ENCODE peak calls at places on chromosomes 5 and 9, in five cellular contexts. E is fibroblast of lung, P is A549, V is upper lobe of right lung, C is hepatocyte. Z is an unnamed sample. For H3K4me1, the result is how much of the 10 kb centered on the place peaks cover.

GRCh38 chr9:37706290-37706689 is 47.3 kb upstream of the TRMT10B start:
- DNase-seq in V (no peak), C (no peak), E (peak), P (no peak), Z (no peak)

GRCh38 chr5:76385540-76385939 is 17.5 kb upstream of the IQGAP2 start:
- DNase-seq in P (no peak), C (no peak), V (peak), E (no peak), Z (no peak)

GRCh38 chr5:88130189-88130815 is 138.3 kb downstream of the TMEM161B start:
- DNase-seq in P (no peak), E (no peak), C (no peak), V (no peak), Z (no peak)

GRCh38 chr9:114110180-114110579 is 11.1 kb upstream of the KIF12 start:
- DNase-seq in E (peak), V (no peak), P (peak), C (no peak), Z (no peak)

GRCh38 chr9:121156263-121156731 is 45.4 kb downstream of the RAB14 start:
- DNase-seq in V (no peak), C (no peak), P (no peak), E (peak), Z (no peak)

GRCh38 chr5:24643880-24644279 is 898 bp downstream of the CDH10 start:
- DNase-seq in P (no peak), V (no peak), E (no peak), C (no peak), Z (no peak)

GRCh38 chr5:78182838-78183237 is 111.7 kb downstream of the AP3B1 start:
- DNase-seq in V (no peak), P (no peak), C (peak), E (no peak), Z (no peak)

GRCh38 chr5:113274836-113275414 is 159.9 kb downstream of the TSSK1B start:
- DNase-seq in E (no peak), V (no peak), P (no peak), C (no peak), Z (no peak)

GRCh38 chr5:179734536-179735164 is 2.0 kb downstream of the MAML1 start:
- DNase-seq in E (no peak), V (no peak), P (no peak), C (no peak), Z (no peak)

GRCh38 chr5:13218518-13218917 is 726.0 kb downstream of the DNAH5 start:
- DNase-seq in E (no peak), V (no peak), P (peak), C (peak), Z (no peak)

GRCh38 chr5:109588281-109589035 is 101.3 kb upstream of the MAN2A1 start:
- DNase-seq in C (no peak), E (no peak), P (no peak), V (no peak), Z (no peak)

GRCh38 chr5:177364159-177364962 is 6.6 kb downstream of the RGS14 start:
- DNase-seq in C (no peak), V (no peak), E (no peak), P (no peak), Z (no peak)

GRCh38 chr5:38846379-38846967 is 661 bp downstream of the OSMR start:
- DNase-seq in P (peak), V (no peak), E (peak), C (no peak), Z (no peak)

GRCh38 chr9:135644631-135645218 is 5.4 kb upstream of the GLT6D1 start:
- DNase-seq in C (peak), V (no peak), P (no peak), E (no peak), Z (no peak)

GRCh38 chr9:5510360-5510931 is at the start of gene PDCD1LG2:
- DNase-seq in E (peak), P (no peak), C (no peak), V (no peak), Z (peak)

GRCh38 chr5:137218896-137219295 is 280.2 kb downstream of the SPOCK1 start:
- DNase-seq in C (no peak), V (no peak), P (no peak), E (no peak), Z (no peak)

GRCh38 chr9:138022121-138022741 is 144.6 kb downstream of the CACNA1B start:
- DNase-seq in C (peak), V (peak), E (no peak), P (peak), Z (no peak)

GRCh38 chr5:174736351-174736721 is 12.0 kb downstream of the MSX2 start:
- DNase-seq in V (no peak), E (peak), P (no peak), C (peak), Z (no peak)

GRCh38 chr5:96780626-96781025 is 27.1 kb downstream of the ERAP1 start:
- DNase-seq in P (no peak), E (peak), C (no peak), V (no peak), Z (no peak)

GRCh38 chr5:96775689-96776088 is 32.1 kb downstream of the ERAP1 start:
- DNase-seq in P (no peak), C (no peak), V (no peak), E (no peak), Z (no peak)

GRCh38 chr5:96776606-96777005 is 31.1 kb downstream of the ERAP1 start:
- DNase-seq in P (no peak), E (no peak), V (no peak), C (no peak), Z (no peak)

GRCh38 chr5:96781031-96781733 is 26.6 kb downstream of the ERAP1 start:
- DNase-seq in E (peak), P (peak), V (no peak), C (peak), Z (no peak)

DNA sequence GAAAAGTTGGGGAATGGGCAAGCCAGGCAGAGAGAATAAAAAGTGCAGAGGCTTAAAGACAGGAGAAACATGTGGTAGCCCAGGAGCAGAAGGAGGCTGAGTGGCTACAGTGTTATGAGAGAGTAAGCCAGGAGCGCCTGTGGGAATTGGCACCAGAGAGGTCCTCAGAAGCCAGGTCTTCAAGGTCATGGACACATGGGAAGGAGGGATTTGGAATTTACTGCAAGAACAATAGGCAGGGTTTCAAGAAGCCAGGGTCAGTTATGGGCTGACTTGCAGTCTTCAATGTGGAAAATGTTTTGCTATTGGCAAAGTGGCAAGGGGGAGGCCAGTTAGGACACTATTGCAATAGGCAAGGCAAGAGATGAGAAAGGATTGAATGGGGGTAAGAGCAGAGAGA is 29.3 kb downstream of the ERAP1 start:
- DNase-seq in V (no peak), E (no peak), C (no peak), P (no peak), Z (no peak)
- H3K4me1 ChIP-seq in V (under half), E (under half), C (under half), P (under half), Z (under half)

GRCh38 chr5:139765409-139766217 is 30.0 kb upstream of the PSD2 start:
- DNase-seq in E (peak), V (peak), P (peak), C (peak), Z (peak)
- H3K4me3 ChIP-seq in E (peak), V (peak), P (peak), C (peak), Z (peak)

GRCh38 chr5:159571501-159572244 is 241.4 kb upstream of the IL12B start:
- DNase-seq in V (no peak), E (no peak), C (peak), P (peak), Z (peak)

GRCh38 chr5:159567461-159567860 is 237.2 kb upstream of the IL12B start:
- DNase-seq in P (no peak), C (no peak), V (no peak), E (no peak), Z (no peak)
- TF ChIP-seq CTCF in P (no peak), C (no peak), V (no peak), E (no peak), Z (no peak)

GRCh38 chr9:131678499-131679111 is 61.3 kb downstream of the RAPGEF1 start:
- DNase-seq in P (peak), E (peak), C (peak), V (peak), Z (no peak)
- H3K4me1 ChIP-seq in P (under half), E (under half), C (half or more), V (half or more), Z (under half)

GRCh38 chr9:127936347-127936852 is 1.3 kb downstream of the DPM2 start:
- DNase-seq in C (no peak), P (no peak), V (no peak), E (no peak), Z (no peak)
- H3K4me3 ChIP-seq in C (no peak), P (peak), V (peak), E (peak), Z (peak)

GRCh38 chr5:40551706-40552557 is 127.8 kb upstream of the PTGER4 start:
- DNase-seq in P (peak), E (peak), V (no peak), C (peak), Z (no peak)
- TF ChIP-seq CTCF in P (no peak), E (no peak), V (no peak), C (no peak), Z (no peak)

DNA sequence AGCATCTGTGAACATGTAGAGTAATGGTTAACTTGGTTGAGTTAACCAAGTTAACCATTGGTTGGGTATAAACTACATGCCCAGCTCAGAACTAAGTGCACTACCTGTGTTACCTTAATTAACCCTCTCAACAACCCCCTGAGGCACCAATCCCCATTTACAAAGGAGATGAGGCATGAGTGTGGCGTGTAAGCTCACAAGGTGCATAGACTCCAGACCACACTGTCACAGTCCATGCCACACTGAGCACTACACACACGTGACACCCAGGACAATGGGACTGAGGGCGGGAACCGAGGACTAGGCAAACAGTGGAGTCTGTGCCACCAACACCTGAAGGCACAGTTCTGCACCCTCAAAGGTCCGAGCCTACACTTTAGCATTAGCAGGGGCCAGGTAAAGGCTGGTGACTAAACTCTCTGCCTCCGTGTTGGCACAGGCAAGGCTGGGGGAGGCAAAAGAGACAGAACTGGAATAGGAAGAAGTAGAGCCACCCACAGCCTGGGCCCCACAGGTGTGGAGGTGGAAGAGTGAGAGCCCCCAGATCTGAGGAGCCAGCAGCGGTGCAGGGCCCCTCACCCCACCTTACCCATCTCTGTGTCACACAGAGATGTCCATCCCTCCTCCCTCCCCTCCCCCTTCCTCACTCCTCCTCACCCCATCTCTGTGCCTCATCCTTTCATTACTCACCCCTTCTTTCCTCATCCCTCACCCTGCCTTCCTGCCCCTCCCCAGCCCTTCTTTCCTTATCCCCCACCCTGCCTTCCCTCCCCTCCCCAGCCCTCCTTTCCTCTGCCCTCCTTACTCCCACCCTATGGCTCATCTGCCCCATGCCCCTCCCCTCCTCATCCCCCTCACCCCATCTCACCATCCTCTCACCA is 2.1 kb upstream of the DNAJB5 start:
- DNase-seq in E (no peak), P (no peak), C (no peak), V (no peak), Z (no peak)
- H3K4me1 ChIP-seq in E (under half), P (under half), C (under half), V (under half), Z (under half)

DNA sequence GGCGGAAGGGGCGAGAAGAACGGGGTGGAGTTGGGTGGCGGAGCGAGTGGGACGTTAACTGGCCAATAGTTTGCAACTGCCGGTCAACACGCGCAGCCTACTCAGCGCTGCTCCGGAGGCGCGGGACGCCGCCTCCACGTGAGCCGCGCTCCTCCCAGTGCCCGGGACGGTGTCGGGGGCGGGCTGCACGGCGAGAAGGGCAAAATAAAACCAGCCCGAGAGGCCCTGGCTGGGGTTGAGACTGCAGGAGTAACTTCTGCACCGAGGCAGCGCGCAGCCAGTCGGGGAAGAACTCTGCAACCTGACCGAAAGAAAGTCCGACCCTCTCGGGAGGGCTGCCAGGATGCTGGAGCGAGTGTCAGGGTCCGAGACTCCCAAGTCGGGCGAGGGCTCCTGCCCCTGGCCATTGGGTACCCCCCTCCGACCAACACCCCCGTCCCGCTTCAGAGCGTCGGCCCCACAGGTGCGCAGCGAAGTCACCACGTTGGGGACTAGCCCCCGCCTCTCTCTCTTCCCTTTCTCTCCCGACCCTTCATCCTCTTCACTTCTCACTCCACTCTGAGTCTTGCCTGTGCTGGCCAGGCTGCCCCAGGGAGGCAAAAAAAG is 25.1 kb upstream of the ELAVL2 start:
- DNase-seq in V (peak), P (peak), E (no peak), C (peak), Z (peak)
- H3K4me3 ChIP-seq in V (peak), P (peak), E (no peak), C (peak), Z (peak)